ENCODE peak calls at places on chromosomes 12 and 14, in eight cellular contexts. Y is breast epithelium, U is esophagus muscularis mucosa, G is transverse colon, S is GM12892, K is HCT116, P is suprapubic skin, F is sigmoid colon. C is an unnamed sample.

GRCh38 chr12:117404940-117405339 is 43.5 kb upstream of the NOS1 start:
- DNase-seq in Y (no peak), U (no peak), G (no peak), S (no peak), K (no peak), P (no peak), F (no peak), C (no peak)

GRCh38 chr12:46368138-46368537 is 4.4 kb downstream of the SLC38A2 start:
- DNase-seq in Y (no peak), U (no peak), G (no peak), S (no peak), K (no peak), P (no peak), F (no peak), C (no peak)

GRCh38 chr14:56630707-56631106 is 51.1 kb downstream of the TMEM260 start:
- DNase-seq in Y (no peak), U (no peak), G (no peak), S (no peak), K (no peak), P (no peak), F (no peak), C (no peak)

GRCh38 chr12:25502071-25502555 is 51.0 kb downstream of the LMNTD1 start:
- DNase-seq in Y (no peak), U (no peak), G (no peak), S (no peak), K (no peak), P (no peak), F (no peak), C (no peak)

GRCh38 chr14:20866963-20867362 is 24.2 kb upstream of the RNASE3 start:
- DNase-seq in Y (no peak), U (no peak), G (no peak), S (no peak), K (peak), P (no peak), F (no peak), C (no peak)

GRCh38 chr12:102879144-102879763 is 37.8 kb downstream of the PAH start:
- DNase-seq in Y (no peak), U (no peak), G (no peak), S (no peak), K (peak), P (no peak), F (peak), C (peak)

GRCh38 chr12:87642245-87642644 is 387.0 kb downstream of the C12orf50 start:
- DNase-seq in Y (no peak), U (no peak), G (no peak), S (no peak), K (no peak), P (no peak), F (no peak), C (no peak)

GRCh38 chr12:129641916-129642315 is 261.9 kb downstream of the TMEM132D start:
- DNase-seq in Y (no peak), U (no peak), G (no peak), S (no peak), K (no peak), P (no peak), F (no peak), C (no peak)

GRCh38 chr12:32737715-32738114 is 18.0 kb downstream of the YARS2 start:
- DNase-seq in Y (no peak), U (no peak), G (no peak), S (no peak), K (no peak), P (no peak), F (no peak), C (no peak)

DNA sequence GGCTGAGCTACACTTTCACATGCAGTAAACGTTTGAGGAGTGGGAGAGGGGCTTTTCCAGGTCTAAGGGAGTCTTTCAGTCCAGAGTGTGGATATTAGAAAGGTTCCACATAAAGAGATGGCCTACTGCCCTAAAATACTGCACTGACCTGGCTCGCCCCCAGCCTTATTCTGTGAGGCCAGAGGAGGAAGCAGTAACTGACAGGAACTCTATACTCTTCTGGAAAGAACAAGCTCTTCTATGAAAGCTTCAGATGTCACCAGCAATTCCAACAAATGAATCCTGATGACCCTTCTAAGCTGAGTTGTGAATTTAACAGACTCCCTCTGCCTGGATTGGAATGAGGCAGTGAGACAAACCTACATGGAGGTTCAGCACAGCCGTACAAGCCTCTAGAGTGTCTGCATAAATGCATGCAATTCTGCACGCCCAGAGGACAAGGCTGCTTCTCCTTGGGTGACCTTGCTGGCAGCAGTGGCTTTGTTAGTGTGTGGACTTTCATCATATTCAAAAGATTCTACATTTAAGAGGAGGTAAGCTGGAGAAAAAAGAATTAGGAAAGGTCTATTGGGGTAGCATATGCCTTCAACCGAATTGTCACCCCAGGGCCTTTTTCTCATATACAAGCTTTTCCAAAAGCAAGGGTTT is 154.0 kb upstream of the EGLN3 start:
- DNase-seq in Y (no peak), U (no peak), G (no peak), S (no peak), K (no peak), P (no peak), F (no peak), C (no peak)
- TF ChIP-seq POLR2A in Y (no peak), U (no peak), G (no peak), S (no peak), K (no peak), P (no peak), F (no peak), C (no peak)

DNA sequence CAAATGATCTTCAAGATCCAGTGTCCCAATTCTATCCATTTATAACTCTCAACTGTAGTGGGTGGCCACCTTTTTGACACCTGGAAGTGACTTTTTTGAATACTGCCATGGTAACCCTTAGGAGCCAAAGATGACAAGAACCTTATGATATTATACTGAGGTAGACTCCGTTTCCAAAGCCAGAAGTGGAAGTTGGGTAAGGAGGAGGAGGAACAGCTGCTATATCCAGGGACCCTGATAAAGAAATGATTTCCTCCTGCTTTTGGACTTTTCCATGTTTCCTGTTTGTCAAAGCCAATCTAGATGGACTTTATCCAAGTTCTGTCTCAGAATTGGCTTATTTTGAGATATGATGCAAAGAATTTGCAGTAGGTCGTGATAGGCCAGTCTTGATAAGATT is 14.3 kb downstream of the TRIM9 start:
- DNase-seq in Y (no peak), U (no peak), G (no peak), S (no peak), K (no peak), P (no peak), F (no peak), C (no peak)
- TF ChIP-seq POLR2AphosphoS5 in Y (no peak), U (no peak), G (no peak), S (no peak), K (no peak), P (no peak), F (no peak), C (no peak)

GRCh38 chr12:89497467-89497866 is 27.1 kb downstream of the GALNT4 start:
- DNase-seq in Y (no peak), U (peak), G (no peak), S (no peak), K (no peak), P (no peak), F (no peak), C (no peak)

GRCh38 chr12:89493650-89494302 is 30.8 kb downstream of the GALNT4 start:
- DNase-seq in Y (no peak), U (peak), G (peak), S (no peak), K (no peak), P (no peak), F (no peak), C (no peak)

GRCh38 chr12:89492883-89493282 is 31.7 kb downstream of the GALNT4 start:
- DNase-seq in Y (no peak), U (peak), G (peak), S (no peak), K (no peak), P (no peak), F (no peak), C (no peak)

GRCh38 chr12:89497005-89497404 is 27.6 kb downstream of the GALNT4 start:
- DNase-seq in Y (no peak), U (peak), G (no peak), S (no peak), K (no peak), P (no peak), F (no peak), C (no peak)

DNA sequence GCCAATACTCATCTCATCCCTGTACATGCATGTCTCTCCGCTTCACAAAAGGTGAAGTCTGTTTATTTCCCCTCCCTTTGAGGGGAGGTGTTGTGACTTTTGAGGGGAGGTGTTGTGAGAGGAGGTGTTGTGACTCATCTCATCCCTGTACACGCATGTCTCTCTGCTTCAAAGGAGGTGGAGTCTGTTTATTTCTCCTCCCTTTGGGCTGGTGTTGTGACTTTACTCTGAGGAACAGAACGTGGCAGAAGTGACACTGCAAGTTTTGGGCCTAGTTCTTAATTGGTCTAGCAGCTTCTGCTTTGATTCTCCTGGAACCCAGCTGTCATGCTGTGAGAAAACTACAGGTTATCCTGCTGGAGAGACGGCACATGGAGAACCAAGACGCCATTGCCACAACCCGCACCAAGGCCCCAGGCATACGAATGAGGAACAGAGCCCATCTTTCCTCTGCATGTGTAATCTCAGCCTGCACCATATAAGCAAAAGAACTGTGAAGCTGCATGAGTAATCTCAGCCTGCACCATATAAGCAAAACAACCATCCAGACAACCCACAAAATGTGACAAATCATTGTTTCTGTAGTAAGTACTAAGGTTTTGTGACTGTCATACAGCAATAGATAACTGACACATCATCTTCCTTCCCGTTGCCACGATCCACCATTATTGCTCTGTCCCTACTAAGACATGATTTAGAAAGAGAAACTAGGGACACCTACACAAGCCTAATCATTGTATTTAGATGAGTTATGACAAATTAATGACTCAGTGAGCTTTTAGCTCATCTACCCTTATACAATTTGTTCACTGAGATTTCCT is 30.0 kb downstream of the GALNT4 start:
- DNase-seq in Y (no peak), U (peak), G (no peak), S (no peak), K (no peak), P (no peak), F (no peak), C (no peak)
- TF ChIP-seq POLR2A in Y (no peak), U (no peak), G (no peak), S (no peak), K (no peak), P (no peak), F (no peak), C (no peak)

DNA sequence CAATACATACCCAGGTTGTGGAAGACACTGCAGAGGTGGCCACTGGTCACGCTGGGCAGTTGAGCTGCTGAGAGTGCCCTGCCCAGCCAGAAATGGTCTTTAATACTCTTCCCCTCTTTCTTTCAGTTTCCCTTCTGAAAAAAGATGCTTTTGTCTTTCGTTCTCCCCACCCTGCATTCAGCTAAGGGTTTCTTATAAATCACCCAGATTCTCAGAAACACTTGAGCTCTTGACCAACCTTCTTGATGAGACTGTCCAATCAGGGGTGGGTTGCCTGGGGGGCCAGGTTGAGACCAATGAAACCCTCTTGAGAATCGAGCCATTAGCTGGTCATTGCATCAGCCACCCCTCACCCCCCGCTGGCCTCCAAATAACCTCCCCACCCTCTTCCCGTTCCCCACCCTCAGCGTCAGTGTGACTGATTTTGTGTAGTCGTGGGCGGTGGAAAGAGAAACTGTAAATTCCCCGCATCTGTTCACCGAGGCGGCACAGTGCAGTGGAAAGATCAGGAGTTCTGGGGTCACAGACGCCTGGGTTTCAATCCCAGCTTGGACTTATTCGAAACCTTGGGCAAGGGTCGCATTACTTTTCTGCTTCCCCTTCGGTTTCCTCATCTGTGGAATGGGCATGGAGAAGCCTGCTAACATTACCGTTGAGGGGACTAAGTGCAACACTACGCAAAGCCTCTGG is 52.3 kb downstream of the SLC25A47 start:
- DNase-seq in Y (no peak), U (peak), G (peak), S (peak), K (peak), P (peak), F (peak), C (peak)
- TF ChIP-seq POLR2AphosphoS5 in Y (peak), U (peak), G (no peak), S (peak), K (no peak), P (no peak), F (no peak), C (peak)

GRCh38 chr12:56206373-56207166 is 15.2 kb downstream of the RNF41 start:
- DNase-seq in Y (no peak), U (no peak), G (peak), S (no peak), K (no peak), P (no peak), F (peak), C (no peak)

GRCh38 chr12:56205445-56205844 is 16.2 kb upstream of the SMARCC2 start:
- DNase-seq in Y (no peak), U (no peak), G (no peak), S (no peak), K (no peak), P (no peak), F (no peak), C (no peak)

GRCh38 chr12:56204275-56204674 is 15.0 kb upstream of the SMARCC2 start:
- DNase-seq in Y (no peak), U (no peak), G (no peak), S (no peak), K (no peak), P (no peak), F (no peak), C (no peak)

GRCh38 chr12:56212360-56212759 is 9.4 kb downstream of the RNF41 start:
- DNase-seq in Y (no peak), U (no peak), G (no peak), S (no peak), K (no peak), P (no peak), F (no peak), C (no peak)

DNA sequence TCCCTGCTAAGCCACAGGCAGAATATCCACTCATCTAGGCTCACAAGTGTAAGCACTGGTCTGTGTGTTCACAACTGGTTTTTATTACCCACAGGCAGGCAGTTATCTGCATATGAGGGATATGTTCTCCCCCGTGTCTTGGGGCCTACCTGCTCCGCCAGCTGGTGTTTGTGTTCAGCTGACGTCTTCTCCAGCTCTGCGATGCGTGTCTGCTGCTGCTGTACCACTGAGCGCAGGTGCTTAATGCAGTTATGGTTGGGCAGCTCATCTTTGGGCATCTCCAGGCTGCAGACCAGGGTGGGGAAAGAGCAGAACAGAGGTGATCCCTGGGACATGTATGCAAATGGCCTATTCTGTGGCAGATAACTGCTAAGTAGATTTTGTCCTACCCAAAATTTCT is 13.7 kb downstream of the RNF41 start:
- DNase-seq in Y (no peak), U (no peak), G (no peak), S (no peak), K (no peak), P (no peak), F (no peak), C (no peak)
- TF ChIP-seq POLR2A in Y (no peak), U (no peak), G (no peak), S (no peak), K (no peak), P (no peak), F (no peak), C (no peak)

DNA sequence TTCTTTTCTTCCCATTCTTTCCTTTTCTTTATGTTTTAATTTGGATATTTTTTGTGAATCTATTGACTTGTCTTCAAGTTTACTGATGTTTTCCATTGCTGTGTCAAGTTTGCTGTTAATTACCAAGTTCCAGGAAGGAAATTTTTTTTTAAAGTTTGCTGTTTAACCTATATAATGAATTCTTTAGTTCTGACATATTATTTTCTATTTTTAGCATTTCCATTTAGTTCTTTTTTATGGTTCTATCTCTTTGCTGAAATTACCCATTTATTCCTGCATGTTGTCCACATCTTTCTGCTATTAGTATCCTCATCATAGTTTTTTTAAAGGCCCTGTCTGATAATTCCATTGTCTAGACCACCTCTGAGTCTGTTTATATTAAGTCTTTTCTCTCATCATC is 27.8 kb downstream of the KLHDC1 start:
- DNase-seq in Y (no peak), U (no peak), G (no peak), S (no peak), K (no peak), P (no peak), F (no peak), C (no peak)
- TF ChIP-seq POLR2AphosphoS5 in Y (no peak), U (no peak), G (no peak), S (no peak), K (no peak), P (no peak), F (no peak), C (no peak)

GRCh38 chr14:75981826-75982723 is at the start of gene TGFB3:
- DNase-seq in Y (peak), U (peak), G (peak), S (peak), K (peak), P (peak), F (peak), C (peak)
- TF ChIP-seq POLR2A in Y (no peak), U (peak), G (peak), S (no peak), K (no peak), P (peak), F (peak), C (no peak)

DNA sequence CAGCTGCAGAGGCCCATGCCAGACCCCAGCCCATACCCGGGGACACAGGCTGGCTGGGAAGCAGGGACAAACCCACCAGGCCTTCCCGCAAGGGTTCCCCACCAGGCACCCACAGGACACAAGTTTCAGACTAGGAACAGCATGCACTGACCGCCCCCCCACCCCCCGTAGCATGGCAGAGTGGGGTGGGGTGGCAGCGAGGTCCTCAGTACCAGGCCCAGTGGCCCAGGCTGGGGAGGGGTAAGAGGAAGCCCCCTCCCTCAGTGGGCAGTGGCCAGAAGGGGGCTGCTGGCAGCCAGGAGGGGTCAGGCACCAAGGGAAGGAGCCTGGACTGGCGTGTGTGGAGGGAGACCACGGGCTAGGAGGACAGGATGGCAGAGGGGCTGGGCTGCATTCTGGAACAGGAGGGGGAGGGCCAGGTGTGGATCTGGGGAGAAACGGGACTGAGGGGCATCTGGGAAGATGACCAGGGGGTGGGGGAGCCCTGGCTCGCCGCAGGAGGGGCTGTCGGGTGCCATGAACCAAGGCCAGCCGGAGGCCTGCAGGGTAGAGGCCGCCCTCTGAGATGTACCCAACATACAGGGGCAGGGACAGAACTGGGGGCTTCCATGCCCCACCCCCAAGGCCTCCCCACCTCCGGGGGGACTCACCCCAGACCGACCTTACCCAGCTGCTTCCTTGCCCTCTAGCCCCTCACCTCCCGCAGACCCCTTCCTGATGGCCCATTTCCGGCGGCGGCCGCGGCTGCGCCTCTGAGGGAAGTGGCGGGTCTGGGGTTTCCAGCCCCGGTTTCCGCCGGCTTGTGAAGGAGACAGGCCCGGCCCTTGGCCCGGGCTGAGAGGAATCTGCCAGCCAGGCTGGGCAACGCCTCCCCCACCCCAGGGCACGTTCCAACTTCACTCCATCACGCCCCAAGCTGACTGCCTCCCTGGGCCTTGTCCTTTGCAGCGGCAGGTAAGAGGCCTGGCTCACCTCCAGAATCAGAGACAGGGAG is 5.6 kb upstream of the JAG2 start:
- DNase-seq in Y (no peak), U (no peak), G (peak), S (no peak), K (no peak), P (no peak), F (no peak), C (peak)
- TF ChIP-seq POLR2AphosphoS5 in Y (no peak), U (no peak), G (no peak), S (no peak), K (no peak), P (no peak), F (no peak), C (no peak)

C was measured in GM12891.